ENCODE peak calls at places on chromosomes 1 and 21, in five cellular contexts. A is IMR-90, K is HCT116, P is tibial nerve, Z is stomach. D is an unnamed sample. For H3K9me3, the result is how much of the 10 kb centered on the place peaks cover.

GRCh38 chr1:55040083-55040952 is 970 bp downstream of the PCSK9 start:
- DNase-seq in A (no peak), K (no peak), P (no peak), Z (no peak), D (no peak)

GRCh38 chr21:42691901-42692559 is 38.6 kb downstream of the PDE9A start:
- DNase-seq in A (no peak), K (no peak), P (no peak), Z (no peak), D (no peak)

GRCh38 chr21:42614811-42615342 is 38.5 kb upstream of the PDE9A start:
- DNase-seq in A (no peak), K (no peak), P (no peak), Z (peak), D (no peak)

GRCh38 chr1:206550446-206550845 is 43.1 kb downstream of the RASSF5 start:
- DNase-seq in A (no peak), K (no peak), P (no peak), Z (no peak), D (no peak)

GRCh38 chr1:54842963-54843362 is 41.8 kb upstream of the TTC22 start:
- DNase-seq in A (no peak), K (no peak), P (no peak), Z (peak), D (no peak)

GRCh38 chr1:156860113-156860638 is 489 bp upstream of the NTRK1 start:
- DNase-seq in A (peak), K (peak), P (no peak), Z (peak), D (no peak)

GRCh38 chr1:110948038-110948810 is 15.5 kb downstream of the LRIF1 start:
- DNase-seq in A (peak), K (no peak), P (no peak), Z (no peak), D (no peak)

GRCh38 chr1:167344112-167344511 is 123.4 kb downstream of the POU2F1 start:
- DNase-seq in A (peak), K (no peak), P (no peak), Z (no peak), D (no peak)

GRCh38 chr1:34126486-34126885 is 38.5 kb downstream of the CSMD2 start:
- DNase-seq in A (no peak), K (no peak), P (no peak), Z (no peak), D (no peak)

GRCh38 chr1:178389441-178389840 is 107.3 kb downstream of the CLEC20A start:
- DNase-seq in A (peak), K (no peak), P (no peak), Z (no peak), D (no peak)

GRCh38 chr1:214277704-214278635 is 3.0 kb upstream of the SMYD2 start:
- DNase-seq in A (peak), K (no peak), P (no peak), Z (no peak), D (no peak)

GRCh38 chr21:31335957-31336738 is 7.9 kb downstream of the TIAM1 start:
- DNase-seq in A (peak), K (no peak), P (peak), Z (no peak), D (peak)

GRCh38 chr1:202122639-202123335 is at the start of gene GPR37L1:
- DNase-seq in A (peak), K (no peak), P (peak), Z (peak), D (no peak)

GRCh38 chr1:208298593-208299233 is 54.5 kb upstream of the PLXNA2 start:
- DNase-seq in A (no peak), K (no peak), P (no peak), Z (peak), D (no peak)

GRCh38 chr1:197151185-197151584 is 4.7 kb upstream of the ASPM start:
- DNase-seq in A (no peak), K (no peak), P (no peak), Z (no peak), D (no peak)

GRCh38 chr1:197159461-197159860 is 13.0 kb upstream of the ASPM start:
- DNase-seq in A (no peak), K (no peak), P (no peak), Z (no peak), D (no peak)

GRCh38 chr1:197152662-197153061 is 6.2 kb upstream of the ASPM start:
- DNase-seq in A (no peak), K (no peak), P (no peak), Z (no peak), D (no peak)

DNA sequence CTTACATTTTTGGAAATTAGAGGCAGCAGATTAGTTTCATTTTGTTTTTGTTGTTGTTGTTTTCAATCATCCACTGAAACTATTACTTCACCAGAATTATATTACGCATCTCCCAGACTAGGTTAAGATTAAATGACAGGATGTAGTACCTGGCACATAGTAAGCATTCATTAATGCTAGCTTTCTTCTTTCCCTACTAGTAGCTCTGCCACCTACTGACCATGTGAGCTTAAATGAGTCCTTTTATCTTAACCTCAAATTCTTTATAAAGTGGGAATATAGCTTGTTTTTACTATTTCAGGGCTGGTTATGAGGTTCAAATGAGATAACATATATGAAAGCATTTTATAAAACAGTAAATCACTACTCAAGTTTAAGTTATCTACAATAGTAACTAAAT is 10.2 kb upstream of the ASPM start:
- DNase-seq in A (no peak), K (no peak), P (no peak), Z (no peak), D (no peak)
- TF ChIP-seq CTCF in A (no peak), K (no peak), P (no peak), Z (no peak), D (no peak)

GRCh38 chr1:155695107-155695506 is 6.2 kb downstream of the DAP3 start:
- DNase-seq in A (no peak), K (no peak), P (no peak), Z (peak), D (no peak)
- H3K9me3 ChIP-seq in A (under half), K (under half), P (under half), Z (under half), D (under half)

DNA sequence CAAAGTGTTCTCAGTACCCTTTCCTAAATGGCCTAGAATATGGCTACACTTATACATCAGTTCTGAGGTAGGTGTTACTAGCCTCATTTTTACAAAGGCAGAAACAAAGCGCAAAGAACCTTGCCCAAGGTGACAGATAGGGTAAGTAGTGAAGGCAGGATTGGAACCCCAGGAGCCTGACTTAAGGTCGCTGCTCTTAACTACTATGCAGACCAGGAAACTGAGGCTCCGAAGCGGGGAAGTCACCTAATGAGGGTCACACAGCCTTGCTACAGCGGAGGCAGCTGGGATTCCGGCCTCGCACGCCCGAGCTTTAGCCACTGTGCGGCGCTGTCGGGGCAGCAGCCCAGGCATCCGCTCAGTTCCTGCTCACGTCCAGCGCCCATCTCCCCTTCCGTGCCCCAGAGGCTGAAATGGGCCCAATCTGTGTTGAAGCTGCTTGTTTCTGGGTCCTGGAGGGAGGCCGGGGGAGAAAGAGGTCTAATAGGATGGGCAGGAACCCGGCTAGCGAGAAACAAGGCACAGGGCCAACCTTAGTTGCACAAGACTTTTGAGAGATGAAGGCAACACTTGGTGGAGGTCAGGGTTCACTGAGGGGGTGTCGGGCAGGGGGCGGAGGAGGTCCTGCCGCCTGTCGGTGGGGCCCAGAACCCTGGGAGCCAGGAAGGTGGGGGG is 1.4 kb upstream of the FOXD2 start:
- DNase-seq in A (peak), K (peak), P (peak), Z (peak), D (peak)
- TF ChIP-seq CTCF in A (peak), K (peak), P (peak), Z (no peak), D (peak)

DNA sequence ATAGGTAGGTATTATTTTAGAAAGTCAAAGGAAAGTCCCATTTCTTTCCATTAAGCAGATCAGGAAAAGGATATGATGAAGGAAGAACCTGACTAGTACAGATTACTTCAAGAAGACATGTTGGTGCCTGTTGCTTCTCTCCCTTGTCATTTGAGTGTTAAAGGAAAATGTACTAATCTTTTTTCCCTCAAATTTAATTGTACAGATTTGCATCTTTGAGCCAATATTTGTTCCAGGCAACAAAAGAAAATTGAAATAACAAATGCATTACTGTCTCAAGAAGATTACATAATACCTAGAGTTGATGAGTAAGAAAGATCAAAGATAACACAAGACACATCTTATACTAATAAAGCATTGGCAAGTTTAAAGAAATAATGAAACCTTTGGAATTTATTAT is 566.9 kb upstream of the ZP4 start:
- DNase-seq in A (no peak), K (no peak), P (no peak), Z (no peak), D (no peak)
- H3K9me3 ChIP-seq in A (under half), K (under half), P (under half), Z (under half), D (under half)

DNA sequence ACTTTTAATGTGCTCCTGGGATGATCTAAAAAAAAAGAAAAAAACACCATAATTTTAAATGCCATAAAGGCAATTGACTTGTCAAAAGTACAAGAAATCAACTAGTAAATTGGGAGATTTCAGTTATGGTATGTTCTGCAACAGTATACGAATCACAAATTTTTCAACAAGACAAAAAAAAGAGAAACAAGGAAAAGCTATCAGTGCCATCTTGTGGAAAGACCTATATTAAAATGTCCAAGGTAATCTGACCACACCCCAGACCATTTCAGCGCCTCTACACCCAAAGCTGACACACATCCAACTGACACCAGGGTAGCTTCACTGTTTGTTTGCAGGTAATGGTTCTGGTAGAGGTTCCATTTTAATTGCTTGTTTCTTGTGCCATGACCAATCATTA is 5.0 kb upstream of the DUSP23 start:
- DNase-seq in A (no peak), K (no peak), P (no peak), Z (no peak), D (no peak)
- TF ChIP-seq CTCF in A (no peak), K (no peak), P (no peak), Z (no peak), D (no peak)

GRCh38 chr1:86645866-86646647 is 58.3 kb upstream of the SH3GLB1 start:
- DNase-seq in A (no peak), K (no peak), P (no peak), Z (no peak), D (no peak)
- H3K9me3 ChIP-seq in A (under half), K (under half), P (under half), Z (under half), D (under half)

DNA sequence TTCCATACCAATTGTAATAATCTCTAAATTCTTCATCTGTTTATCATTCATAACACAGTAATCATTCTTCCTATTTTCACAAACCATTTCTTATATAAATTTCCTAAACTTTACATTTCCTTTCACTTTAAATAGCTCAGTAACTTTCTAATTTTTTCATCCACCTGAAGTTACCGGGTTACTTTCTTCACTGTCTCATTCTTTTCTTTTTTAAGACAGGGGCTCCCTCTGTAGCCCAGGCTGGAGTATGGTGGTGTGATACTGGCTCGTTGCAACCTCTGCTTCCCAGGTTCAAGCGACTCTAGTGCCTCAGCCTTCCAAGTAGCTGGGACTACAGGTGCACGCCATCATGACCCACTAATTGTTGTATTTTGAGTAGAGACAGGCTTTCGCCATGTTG is 41.3 kb downstream of the RERE start:
- DNase-seq in A (no peak), K (no peak), P (no peak), Z (no peak), D (no peak)
- TF ChIP-seq CTCF in A (no peak), K (no peak), P (no peak), Z (no peak), D (no peak)

GRCh38 chr1:2912424-2912823 is 108.8 kb upstream of the ACTRT2 start:
- DNase-seq in A (no peak), K (no peak), P (no peak), Z (no peak), D (no peak)

GRCh38 chr1:2914702-2915101 is 106.6 kb upstream of the ACTRT2 start:
- DNase-seq in A (no peak), K (no peak), P (no peak), Z (no peak), D (no peak)

GRCh38 chr1:2911391-2912178 is 109.7 kb upstream of the ACTRT2 start:
- DNase-seq in A (no peak), K (no peak), P (no peak), Z (no peak), D (no peak)

GRCh38 chr1:2910211-2910610 is 108.7 kb upstream of the TTC34 start:
- DNase-seq in A (no peak), K (no peak), P (no peak), Z (no peak), D (no peak)

DNA sequence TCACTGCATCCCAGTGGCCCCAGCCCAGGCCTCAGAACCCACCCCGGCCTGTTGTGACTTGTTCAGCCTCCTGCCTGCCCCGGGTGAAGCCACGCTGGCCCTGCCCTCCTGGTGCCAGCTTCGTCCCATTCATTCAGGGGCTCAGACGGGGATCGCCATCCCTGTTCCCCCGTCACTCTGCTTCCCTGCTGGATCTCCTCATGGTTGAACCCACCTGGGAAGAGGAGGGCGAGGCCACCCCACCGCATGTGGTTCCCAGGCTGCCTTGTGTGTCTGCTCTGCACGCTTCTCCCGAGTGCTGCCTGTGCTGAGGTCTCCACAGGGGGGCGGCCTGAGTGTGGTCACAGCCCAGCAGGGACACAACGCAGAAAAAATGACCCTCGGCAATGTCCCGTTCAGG is 108.2 kb upstream of the ACTRT2 start:
- DNase-seq in A (no peak), K (no peak), P (no peak), Z (no peak), D (no peak)
- H3K9me3 ChIP-seq in A (half or more), K (under half), P (under half), Z (under half), D (half or more)

DNA sequence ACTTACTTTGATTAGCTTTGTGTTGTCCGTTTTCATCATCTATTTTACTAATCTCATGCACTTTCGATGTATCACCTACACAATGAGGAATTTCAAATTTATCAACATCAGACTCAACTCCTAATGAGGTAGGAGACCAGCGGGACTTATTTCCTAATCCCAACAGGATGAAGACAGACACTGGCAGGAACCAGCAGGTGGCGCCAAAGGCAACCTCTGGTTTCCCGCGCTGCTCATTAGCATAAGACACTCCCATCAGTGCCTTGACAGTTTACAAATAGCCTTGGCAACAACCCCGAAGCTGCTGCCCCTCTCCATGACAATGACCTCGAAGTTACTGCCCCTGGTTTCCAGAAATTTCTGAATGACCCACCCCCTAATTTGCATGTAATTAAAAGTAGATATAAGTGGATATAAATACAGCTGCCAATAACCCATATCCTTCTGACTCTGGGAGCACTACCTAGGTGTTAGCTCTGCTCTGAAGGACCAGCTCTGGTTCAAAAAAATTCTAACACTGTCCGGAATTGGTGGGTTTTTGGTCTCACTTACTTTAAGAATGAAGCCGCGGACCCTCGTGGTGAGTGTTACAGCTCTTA is 974.8 kb downstream of the ADGRL2 start:
- DNase-seq in A (no peak), K (peak), P (no peak), Z (no peak), D (no peak)
- TF ChIP-seq CTCF in A (no peak), K (peak), P (peak), Z (no peak), D (peak)

GRCh38 chr1:82165304-82165703 is 364.6 kb downstream of the ADGRL2 start:
- DNase-seq in A (no peak), K (no peak), P (no peak), Z (no peak), D (no peak)
- H3K9me3 ChIP-seq in A (under half), K (under half), P (under half), Z (under half), D (under half)

D was measured in AG04450.